ENCODE peak calls at places on chromosomes 6 and 20, in six cellular contexts. One of them, this sample, is unnamed.

GRCh38 chr20:35831029-35831428 is 59.2 kb downstream of the PHF20 start:
- DNase-seq in fibroblast of lung: peak
- DNase-seq in heart left ventricle: no peak
- DNase-seq in psoas muscle: no peak
- DNase-seq in tibial artery: no peak
- DNase-seq in right cardiac atrium: no peak
- DNase-seq in this sample: no peak

GRCh38 chr6:81570673-81571072 is 181.8 kb downstream of the TENT5A start:
- DNase-seq in fibroblast of lung: no peak
- DNase-seq in heart left ventricle: no peak
- DNase-seq in psoas muscle: no peak
- DNase-seq in tibial artery: no peak
- DNase-seq in right cardiac atrium: no peak
- DNase-seq in this sample: no peak

GRCh38 chr6:31203345-31203979 is 33.0 kb upstream of the POU5F1 start:
- DNase-seq in fibroblast of lung: peak
- DNase-seq in heart left ventricle: no peak
- DNase-seq in psoas muscle: no peak
- DNase-seq in tibial artery: no peak
- DNase-seq in right cardiac atrium: no peak
- DNase-seq in this sample: no peak

GRCh38 chr6:145428656-145429173 is 306.6 kb downstream of the EPM2A start:
- DNase-seq in fibroblast of lung: peak
- DNase-seq in heart left ventricle: no peak
- DNase-seq in psoas muscle: no peak
- DNase-seq in tibial artery: no peak
- DNase-seq in right cardiac atrium: no peak
- DNase-seq in this sample: no peak

GRCh38 chr6:48766349-48766748 is 655.4 kb upstream of the PTCHD4 start:
- DNase-seq in fibroblast of lung: peak
- DNase-seq in heart left ventricle: no peak
- DNase-seq in psoas muscle: no peak
- DNase-seq in tibial artery: no peak
- DNase-seq in right cardiac atrium: no peak
- DNase-seq in this sample: no peak

GRCh38 chr20:63224272-63225081 is 8.5 kb upstream of the YTHDF1 start:
- DNase-seq in fibroblast of lung: peak
- DNase-seq in heart left ventricle: peak
- DNase-seq in psoas muscle: no peak
- DNase-seq in tibial artery: no peak
- DNase-seq in right cardiac atrium: peak
- DNase-seq in this sample: no peak

GRCh38 chr6:133965817-133966360 is 12.9 kb downstream of the TBPL1 start:
- DNase-seq in fibroblast of lung: no peak
- DNase-seq in heart left ventricle: no peak
- DNase-seq in psoas muscle: no peak
- DNase-seq in tibial artery: no peak
- DNase-seq in right cardiac atrium: no peak
- DNase-seq in this sample: no peak

GRCh38 chr20:51884561-51884960 is 82.2 kb upstream of the SALL4 start:
- DNase-seq in fibroblast of lung: peak
- DNase-seq in heart left ventricle: no peak
- DNase-seq in psoas muscle: no peak
- DNase-seq in tibial artery: no peak
- DNase-seq in right cardiac atrium: no peak
- DNase-seq in this sample: no peak

GRCh38 chr6:15387118-15387517 is 141.2 kb downstream of the JARID2 start:
- DNase-seq in fibroblast of lung: peak
- DNase-seq in heart left ventricle: no peak
- DNase-seq in psoas muscle: no peak
- DNase-seq in tibial artery: no peak
- DNase-seq in right cardiac atrium: no peak
- DNase-seq in this sample: no peak

GRCh38 chr20:10093087-10093591 is 58.4 kb downstream of the ANKEF1 start:
- DNase-seq in fibroblast of lung: peak
- DNase-seq in heart left ventricle: no peak
- DNase-seq in psoas muscle: no peak
- DNase-seq in tibial artery: no peak
- DNase-seq in right cardiac atrium: peak
- DNase-seq in this sample: no peak

GRCh38 chr6:89985744-89986493 is 91.7 kb downstream of the GJA10 start:
- DNase-seq in fibroblast of lung: peak
- DNase-seq in heart left ventricle: no peak
- DNase-seq in psoas muscle: peak
- DNase-seq in tibial artery: no peak
- DNase-seq in right cardiac atrium: peak
- DNase-seq in this sample: no peak

GRCh38 chr6:89963391-89963790 is 69.1 kb downstream of the GJA10 start:
- DNase-seq in fibroblast of lung: peak
- DNase-seq in heart left ventricle: no peak
- DNase-seq in psoas muscle: no peak
- DNase-seq in tibial artery: no peak
- DNase-seq in right cardiac atrium: no peak
- DNase-seq in this sample: no peak

GRCh38 chr6:97129111-97129510 is 153.9 kb downstream of the MMS22L start:
- DNase-seq in fibroblast of lung: no peak
- DNase-seq in heart left ventricle: no peak
- DNase-seq in psoas muscle: no peak
- DNase-seq in tibial artery: no peak
- DNase-seq in right cardiac atrium: no peak
- DNase-seq in this sample: no peak

GRCh38 chr20:10309326-10309725 is 90.7 kb downstream of the SNAP25 start:
- DNase-seq in fibroblast of lung: peak
- DNase-seq in heart left ventricle: no peak
- DNase-seq in psoas muscle: no peak
- DNase-seq in tibial artery: no peak
- DNase-seq in right cardiac atrium: no peak
- DNase-seq in this sample: peak

GRCh38 chr20:33704197-33704924 is 15.7 kb downstream of the PXMP4 start:
- DNase-seq in fibroblast of lung: no peak
- DNase-seq in heart left ventricle: no peak
- DNase-seq in psoas muscle: no peak
- DNase-seq in tibial artery: no peak
- DNase-seq in right cardiac atrium: no peak
- DNase-seq in this sample: peak

GRCh38 chr20:50296450-50297375 is 106.1 kb downstream of the CEBPB start:
- DNase-seq in fibroblast of lung: no peak
- DNase-seq in heart left ventricle: no peak
- DNase-seq in psoas muscle: peak
- DNase-seq in tibial artery: no peak
- DNase-seq in right cardiac atrium: peak
- DNase-seq in this sample: no peak

GRCh38 chr20:57797401-57797800 is 87.6 kb upstream of the PMEPA1 start:
- DNase-seq in fibroblast of lung: no peak
- DNase-seq in heart left ventricle: no peak
- DNase-seq in psoas muscle: no peak
- DNase-seq in tibial artery: no peak
- DNase-seq in right cardiac atrium: no peak
- DNase-seq in this sample: no peak

GRCh38 chr6:44530910-44531234 is 143.4 kb downstream of the CDC5L start:
- DNase-seq in fibroblast of lung: no peak
- DNase-seq in heart left ventricle: no peak
- DNase-seq in psoas muscle: no peak
- DNase-seq in tibial artery: no peak
- DNase-seq in right cardiac atrium: no peak
- DNase-seq in this sample: no peak

GRCh38 chr6:134720353-134721094 is 229.4 kb downstream of the ALDH8A1 start:
- DNase-seq in fibroblast of lung: no peak
- DNase-seq in heart left ventricle: peak
- DNase-seq in psoas muscle: no peak
- DNase-seq in tibial artery: no peak
- DNase-seq in right cardiac atrium: no peak
- DNase-seq in this sample: no peak

GRCh38 chr6:127900935-127901334 is at the start of gene THEMIS:
- DNase-seq in fibroblast of lung: no peak
- DNase-seq in heart left ventricle: no peak
- DNase-seq in psoas muscle: no peak
- DNase-seq in tibial artery: no peak
- DNase-seq in right cardiac atrium: no peak
- DNase-seq in this sample: no peak

GRCh38 chr20:34271961-34272360 is 30.7 kb downstream of the ASIP start:
- DNase-seq in fibroblast of lung: peak
- DNase-seq in heart left ventricle: no peak
- DNase-seq in psoas muscle: no peak
- DNase-seq in tibial artery: no peak
- DNase-seq in right cardiac atrium: no peak
- DNase-seq in this sample: no peak

GRCh38 chr20:24033151-24033550 is 44.6 kb upstream of the GGTLC1 start:
- DNase-seq in fibroblast of lung: no peak
- DNase-seq in heart left ventricle: no peak
- DNase-seq in psoas muscle: no peak
- DNase-seq in tibial artery: no peak
- DNase-seq in right cardiac atrium: no peak
- DNase-seq in this sample: no peak

GRCh38 chr6:96213768-96214167 is 198.0 kb downstream of the FUT9 start:
- DNase-seq in fibroblast of lung: peak
- DNase-seq in heart left ventricle: no peak
- DNase-seq in psoas muscle: no peak
- DNase-seq in tibial artery: no peak
- DNase-seq in right cardiac atrium: no peak
- DNase-seq in this sample: no peak

GRCh38 chr6:24405262-24405661 is 2.5 kb downstream of the MRS2 start:
- DNase-seq in fibroblast of lung: no peak
- DNase-seq in heart left ventricle: no peak
- DNase-seq in psoas muscle: no peak
- DNase-seq in tibial artery: no peak
- DNase-seq in right cardiac atrium: no peak
- DNase-seq in this sample: no peak

GRCh38 chr6:24401458-24401857 is 1.3 kb upstream of the MRS2 start:
- DNase-seq in fibroblast of lung: no peak
- DNase-seq in heart left ventricle: no peak
- DNase-seq in psoas muscle: no peak
- DNase-seq in tibial artery: no peak
- DNase-seq in right cardiac atrium: no peak
- DNase-seq in this sample: no peak

GRCh38 chr6:24408719-24409410 is 6.1 kb downstream of the MRS2 start:
- DNase-seq in fibroblast of lung: no peak
- DNase-seq in heart left ventricle: no peak
- DNase-seq in psoas muscle: no peak
- DNase-seq in tibial artery: no peak
- DNase-seq in right cardiac atrium: no peak
- DNase-seq in this sample: no peak

GRCh38 chr6:24402697-24403500 is at the start of gene MRS2:
- DNase-seq in fibroblast of lung: peak
- DNase-seq in heart left ventricle: peak
- DNase-seq in psoas muscle: peak
- DNase-seq in tibial artery: peak
- DNase-seq in right cardiac atrium: peak
- DNase-seq in this sample: peak

GRCh38 chr6:24403501-24403824 is 727 bp downstream of the MRS2 start:
- DNase-seq in fibroblast of lung: no peak
- DNase-seq in heart left ventricle: no peak
- DNase-seq in psoas muscle: no peak
- DNase-seq in tibial artery: no peak
- DNase-seq in right cardiac atrium: no peak
- DNase-seq in this sample: no peak
- H3K27ac ChIP-seq in fibroblast of lung: peak
- H3K27ac ChIP-seq in heart left ventricle: peak
- H3K27ac ChIP-seq in psoas muscle: peak
- H3K27ac ChIP-seq in tibial artery: peak
- H3K27ac ChIP-seq in right cardiac atrium: peak
- H3K27ac ChIP-seq in this sample: no peak

DNA sequence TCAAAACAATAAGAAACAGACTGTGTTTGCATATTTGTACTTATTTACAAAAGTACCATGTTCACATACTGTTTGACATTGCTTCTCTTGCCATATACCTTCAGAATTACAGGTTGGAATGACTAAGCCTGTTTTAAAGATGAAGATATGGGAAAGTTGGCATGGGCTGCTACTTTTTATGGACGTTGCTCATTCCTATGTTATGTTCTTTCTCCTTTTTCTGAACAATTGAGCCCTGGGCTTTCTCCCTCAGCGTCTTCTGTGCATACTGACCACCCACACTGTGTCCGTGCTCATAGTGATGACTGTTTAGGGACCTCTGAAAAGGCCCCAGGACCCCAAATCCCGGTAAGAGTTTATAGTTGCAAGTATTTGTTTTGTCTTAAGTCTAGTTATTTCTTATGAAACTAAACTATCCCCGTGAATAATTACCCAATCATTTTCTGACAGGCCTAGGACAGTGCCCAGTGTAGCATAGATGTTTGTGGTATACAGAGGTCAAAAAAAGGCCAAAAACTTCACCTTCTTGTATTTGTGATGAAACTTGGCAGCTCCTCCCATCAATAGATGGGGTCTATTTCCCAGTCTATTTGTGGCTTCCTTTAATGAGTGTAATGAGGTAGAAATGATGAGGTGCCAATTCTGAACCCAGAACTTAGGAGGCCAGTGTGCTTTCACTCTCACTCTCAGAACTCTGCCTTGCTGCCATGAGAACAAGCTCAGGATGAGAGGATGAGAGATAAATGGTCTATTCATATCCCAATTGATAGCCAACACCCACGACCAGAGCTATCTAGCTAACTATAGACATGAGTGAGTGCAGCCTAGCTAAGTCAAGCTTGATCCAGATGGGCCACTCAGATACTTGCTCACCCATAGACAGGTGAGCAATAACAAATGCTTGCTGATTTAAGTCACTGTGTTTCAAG is 40.9 kb downstream of the GSTA4 start:
- DNase-seq in fibroblast of lung: peak
- DNase-seq in heart left ventricle: no peak
- DNase-seq in psoas muscle: no peak
- DNase-seq in tibial artery: no peak
- DNase-seq in right cardiac atrium: no peak
- DNase-seq in this sample: no peak
- H3K27ac ChIP-seq in fibroblast of lung: no peak
- H3K27ac ChIP-seq in heart left ventricle: no peak
- H3K27ac ChIP-seq in psoas muscle: no peak
- H3K27ac ChIP-seq in tibial artery: no peak
- H3K27ac ChIP-seq in right cardiac atrium: no peak
- H3K27ac ChIP-seq in this sample: no peak

GRCh38 chr6:140811642-140812041 is 1321.1 kb upstream of the GJE1 start:
- DNase-seq in fibroblast of lung: no peak
- DNase-seq in heart left ventricle: no peak
- DNase-seq in psoas muscle: no peak
- DNase-seq in tibial artery: no peak
- DNase-seq in right cardiac atrium: no peak
- DNase-seq in this sample: no peak

GRCh38 chr6:140812636-140813035 is 1320.1 kb upstream of the GJE1 start:
- DNase-seq in fibroblast of lung: no peak
- DNase-seq in heart left ventricle: no peak
- DNase-seq in psoas muscle: no peak
- DNase-seq in tibial artery: no peak
- DNase-seq in right cardiac atrium: no peak
- DNase-seq in this sample: no peak

GRCh38 chr6:140817176-140817575 is 1315.5 kb upstream of the GJE1 start:
- DNase-seq in fibroblast of lung: peak
- DNase-seq in heart left ventricle: no peak
- DNase-seq in psoas muscle: no peak
- DNase-seq in tibial artery: no peak
- DNase-seq in right cardiac atrium: no peak
- DNase-seq in this sample: no peak

GRCh38 chr6:140816696-140817095 is 1316.0 kb upstream of the GJE1 start:
- DNase-seq in fibroblast of lung: no peak
- DNase-seq in heart left ventricle: no peak
- DNase-seq in psoas muscle: no peak
- DNase-seq in tibial artery: no peak
- DNase-seq in right cardiac atrium: no peak
- DNase-seq in this sample: no peak
- H3K27ac ChIP-seq in fibroblast of lung: no peak
- H3K27ac ChIP-seq in heart left ventricle: no peak
- H3K27ac ChIP-seq in psoas muscle: no peak
- H3K27ac ChIP-seq in tibial artery: no peak
- H3K27ac ChIP-seq in right cardiac atrium: no peak
- H3K27ac ChIP-seq in this sample: no peak

GRCh38 chr6:169895926-169896761 is 144.7 kb downstream of the ERMARD start:
- DNase-seq in fibroblast of lung: no peak
- DNase-seq in heart left ventricle: no peak
- DNase-seq in psoas muscle: no peak
- DNase-seq in tibial artery: no peak
- DNase-seq in right cardiac atrium: no peak
- DNase-seq in this sample: no peak
- H3K27ac ChIP-seq in fibroblast of lung: no peak
- H3K27ac ChIP-seq in heart left ventricle: no peak
- H3K27ac ChIP-seq in psoas muscle: no peak
- H3K27ac ChIP-seq in tibial artery: no peak
- H3K27ac ChIP-seq in right cardiac atrium: no peak
- H3K27ac ChIP-seq in this sample: no peak

This sample was measured in caudate nucleus.